ENCODE peak calls at places on chromosomes 13 and 19, in four cellular contexts. P is GM12891, F is SK-N-SH, N is HepG2. E is an unnamed sample.

GRCh38 chr19:1229837-1230584 is 7.8 kb downstream of the CBARP start:
- DNase-seq in P (no peak), F (no peak), N (no peak), E (no peak)

GRCh38 chr13:108963846-108964600 is 334.6 kb downstream of the MYO16 start:
- DNase-seq in P (no peak), F (no peak), N (no peak), E (no peak)

GRCh38 chr19:38736413-38737280 is 7.6 kb downstream of the CAPN12 start:
- DNase-seq in P (peak), F (peak), N (no peak), E (peak)

GRCh38 chr19:32677657-32678056 is 2.0 kb downstream of the RGS9BP start:
- DNase-seq in P (no peak), F (no peak), N (no peak), E (no peak)

GRCh38 chr13:27403727-27404385 is 20.6 kb upstream of the GTF3A start:
- DNase-seq in P (no peak), F (no peak), N (peak), E (no peak)

GRCh38 chr19:10544242-10544752 is 593 bp downstream of the ATG4D start:
- DNase-seq in P (no peak), F (no peak), N (no peak), E (no peak)

GRCh38 chr19:54952591-54953344 is 5.4 kb upstream of the NLRP7 start:
- DNase-seq in P (no peak), F (no peak), N (no peak), E (no peak)

GRCh38 chr19:46859637-46860124 is 1.1 kb upstream of the ARHGAP35 start:
- DNase-seq in P (no peak), F (peak), N (peak), E (no peak)

GRCh38 chr13:48405865-48406264 is 7.0 kb downstream of the LPAR6 start:
- DNase-seq in P (no peak), F (no peak), N (no peak), E (no peak)

GRCh38 chr13:48233886-48234488 is 981 bp downstream of the ITM2B start:
- DNase-seq in P (no peak), F (no peak), N (no peak), E (no peak)

GRCh38 chr13:20170931-20171330 is 10.1 kb upstream of the GJA3 start:
- DNase-seq in P (no peak), F (no peak), N (no peak), E (no peak)

GRCh38 chr13:20168396-20168795 is 7.5 kb upstream of the GJA3 start:
- DNase-seq in P (no peak), F (no peak), N (no peak), E (no peak)

GRCh38 chr13:20174656-20175405 is 14.0 kb upstream of the GJA3 start:
- DNase-seq in P (peak), F (no peak), N (peak), E (peak)

GRCh38 chr13:20173121-20173746 is 12.4 kb upstream of the GJA3 start:
- DNase-seq in P (no peak), F (no peak), N (no peak), E (no peak)

GRCh38 chr13:20171364-20171763 is 10.5 kb upstream of the GJA3 start:
- DNase-seq in P (no peak), F (no peak), N (no peak), E (no peak)
- TF ChIP-seq POLR2AphosphoS5 in P (no peak), F (no peak), N (no peak), E (no peak)

GRCh38 chr13:112888238-112889111 is 80.5 kb upstream of the MCF2L start:
- DNase-seq in P (no peak), F (no peak), N (no peak), E (no peak)

GRCh38 chr13:112891477-112892401 is 77.3 kb upstream of the MCF2L start:
- DNase-seq in P (no peak), F (no peak), N (no peak), E (no peak)

GRCh38 chr13:112889351-112890290 is 79.4 kb upstream of the MCF2L start:
- DNase-seq in P (no peak), F (no peak), N (no peak), E (no peak)

GRCh38 chr13:112892759-112893569 is 76.0 kb upstream of the MCF2L start:
- DNase-seq in P (no peak), F (no peak), N (peak), E (no peak)

DNA sequence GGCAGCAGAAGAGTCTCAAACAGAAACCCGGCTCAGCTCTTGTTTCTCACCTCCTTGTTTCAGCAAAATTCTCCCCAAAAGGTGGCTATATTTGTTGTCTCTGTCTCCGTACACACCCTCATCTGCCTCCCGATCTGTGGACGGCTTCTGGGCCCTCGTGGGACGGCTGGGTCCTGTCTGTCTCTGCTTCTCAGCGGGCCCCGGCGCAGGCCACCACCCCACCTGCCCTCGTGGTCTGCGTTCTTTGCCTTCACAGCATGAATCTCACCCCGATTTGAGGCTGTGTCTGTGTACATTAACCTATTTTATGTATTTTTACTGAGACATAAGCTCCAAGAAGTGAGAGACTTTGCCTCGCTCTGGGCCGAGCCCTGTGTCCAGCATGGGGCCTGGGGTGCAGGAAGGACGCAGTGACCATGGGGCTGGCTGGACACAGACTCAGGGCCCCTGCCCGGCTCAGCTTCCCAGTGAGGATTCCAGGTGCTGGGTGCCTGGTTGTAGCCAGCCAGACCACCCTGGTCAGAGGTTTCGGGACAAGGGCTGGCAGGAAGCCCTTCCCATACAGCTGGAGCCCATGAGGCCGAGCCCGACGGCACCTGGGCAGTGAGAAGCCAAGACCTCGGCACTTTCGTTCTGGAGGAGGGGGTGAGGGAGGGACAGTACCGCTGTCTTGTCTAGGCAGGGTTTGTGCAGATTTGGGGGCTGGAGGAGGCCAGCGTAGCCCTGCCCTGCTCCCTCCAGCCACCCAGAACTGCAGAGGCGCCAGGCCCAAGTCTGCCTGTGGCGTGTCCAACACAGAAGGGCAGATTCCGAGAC is 78.5 kb upstream of the MCF2L start:
- DNase-seq in P (no peak), F (no peak), N (no peak), E (no peak)
- TF ChIP-seq TAF1 in P (no peak), F (no peak), N (no peak), E (no peak)

DNA sequence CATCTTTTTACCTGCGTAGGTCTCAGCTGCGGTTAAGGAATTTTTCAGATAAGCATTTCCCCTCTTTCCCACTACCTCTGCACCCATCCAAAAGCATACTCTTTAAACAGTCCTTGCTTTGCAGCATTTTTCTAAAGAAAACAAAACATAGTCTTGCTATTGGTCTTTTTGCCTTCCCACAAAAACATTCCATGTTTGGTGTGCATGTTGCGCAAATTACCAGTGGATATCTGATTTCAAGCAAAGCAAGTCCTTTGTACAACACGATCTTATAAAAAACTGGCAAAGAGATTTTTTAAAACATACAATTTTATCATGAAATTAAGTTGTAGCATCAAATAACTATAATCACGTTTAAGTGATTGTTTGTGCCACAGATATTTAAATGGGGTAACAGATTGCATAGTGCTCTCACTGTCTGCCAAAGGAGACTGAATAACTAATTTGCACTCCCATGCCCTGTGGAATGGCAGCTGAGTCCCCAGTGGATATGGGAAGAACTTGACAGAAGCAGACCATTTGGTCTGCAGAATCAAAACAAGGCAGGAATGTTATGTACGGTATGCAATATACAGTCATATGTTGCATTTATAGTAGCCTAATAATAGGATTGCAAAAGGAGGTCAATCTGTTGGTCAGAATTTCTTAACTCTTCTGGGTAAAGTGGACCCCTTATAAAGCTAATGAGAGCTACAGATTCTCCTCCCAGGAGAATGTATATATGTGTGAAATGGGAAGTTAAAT is 285.7 kb downstream of the TBC1D4 start:
- DNase-seq in P (no peak), F (no peak), N (no peak), E (no peak)
- TF ChIP-seq POLR2AphosphoS5 in P (no peak), F (no peak), N (no peak), E (no peak)

GRCh38 chr19:49533551-49534488 is 6.0 kb downstream of the RCN3 start:
- DNase-seq in P (peak), F (peak), N (no peak), E (peak)
- TF ChIP-seq TAF1 in P (no peak), F (no peak), N (no peak), E (no peak)

DNA sequence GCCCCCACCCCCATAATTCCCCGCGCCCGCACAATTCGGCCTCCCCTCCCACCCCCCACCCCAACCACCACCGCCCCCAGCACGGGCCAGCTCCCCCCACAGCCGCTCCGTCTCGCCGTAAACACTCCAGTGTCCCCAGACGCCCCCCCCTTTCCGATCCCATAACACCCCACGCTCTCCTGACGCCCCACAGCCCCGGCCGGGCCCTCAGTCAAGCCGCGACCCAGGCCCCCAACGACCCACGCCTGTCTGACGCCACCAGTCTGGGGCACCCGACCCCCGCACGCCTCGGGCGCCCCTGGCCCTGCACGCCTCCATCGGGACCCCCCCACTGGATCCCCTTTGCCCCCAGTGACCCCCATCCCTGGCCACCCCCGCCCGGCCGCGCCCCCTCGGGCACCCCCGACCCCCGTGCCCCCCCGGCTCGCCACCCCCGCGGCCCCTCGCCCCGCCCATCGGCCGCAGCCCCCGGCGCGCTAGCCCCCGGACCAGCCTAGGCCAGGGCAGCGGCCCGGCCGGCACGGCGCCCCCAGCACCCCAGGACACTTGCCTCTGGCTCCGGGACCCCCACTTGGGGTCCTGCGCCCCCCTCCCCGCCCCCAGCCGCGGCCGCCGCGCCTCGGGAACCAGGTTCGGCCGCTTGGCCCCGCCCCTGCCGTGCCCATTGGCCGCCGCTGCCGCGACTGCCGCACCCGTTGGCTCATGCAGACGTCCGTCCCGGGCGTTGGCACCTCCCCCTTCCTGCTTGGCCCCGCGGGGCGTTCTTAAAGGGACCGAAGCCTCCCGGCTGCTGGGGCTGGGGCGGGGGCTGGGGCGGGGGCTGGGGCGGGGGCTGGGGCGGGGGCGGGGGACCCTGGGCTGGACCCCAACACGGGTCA is at the start of gene FKBP8:
- DNase-seq in P (peak), F (peak), N (peak), E (peak)
- TF ChIP-seq POLR2AphosphoS5 in P (no peak), F (no peak), N (no peak), E (no peak)

GRCh38 chr19:35292986-35293732 is 1.2 kb downstream of the MAG start:
- DNase-seq in P (no peak), F (no peak), N (no peak), E (no peak)

GRCh38 chr19:35293733-35294309 is 1.9 kb downstream of the MAG start:
- DNase-seq in P (no peak), F (no peak), N (no peak), E (no peak)

GRCh38 chr19:35294859-35295258 is 2.9 kb downstream of the MAG start:
- DNase-seq in P (no peak), F (no peak), N (no peak), E (no peak)

GRCh38 chr19:35295453-35295791 is 3.5 kb downstream of the MAG start:
- DNase-seq in P (no peak), F (no peak), N (no peak), E (no peak)

GRCh38 chr19:35294328-35294727 is 2.4 kb downstream of the MAG start:
- DNase-seq in P (no peak), F (no peak), N (no peak), E (no peak)
- TF ChIP-seq TAF1 in P (no peak), F (no peak), N (no peak), E (no peak)

GRCh38 chr13:73765651-73766384 is 368.4 kb downstream of the KLF12 start:
- DNase-seq in P (no peak), F (peak), N (peak), E (no peak)
- TF ChIP-seq POLR2AphosphoS5 in P (no peak), F (no peak), N (no peak), E (no peak)

GRCh38 chr13:24270639-24271131 is 38.7 kb upstream of the C1QTNF9 start:
- DNase-seq in P (no peak), F (peak), N (peak), E (no peak)

GRCh38 chr13:24272452-24273161 is 36.8 kb upstream of the C1QTNF9 start:
- DNase-seq in P (no peak), F (peak), N (no peak), E (no peak)

GRCh38 chr13:24269803-24270202 is 39.6 kb upstream of the C1QTNF9 start:
- DNase-seq in P (no peak), F (no peak), N (no peak), E (no peak)

GRCh38 chr13:24271231-24271610 is 38.2 kb upstream of the C1QTNF9 start:
- DNase-seq in P (no peak), F (no peak), N (no peak), E (no peak)

GRCh38 chr13:24271611-24272451 is 37.5 kb upstream of the C1QTNF9 start:
- DNase-seq in P (no peak), F (peak), N (peak), E (peak)
- TF ChIP-seq TAF1 in P (peak), F (no peak), N (no peak), E (no peak)

GRCh38 chr19:17333611-17334413 is 843 bp downstream of the ANO8 start:
- DNase-seq in P (peak), F (no peak), N (no peak), E (peak)
- TF ChIP-seq POLR2AphosphoS5 in P (no peak), F (no peak), N (no peak), E (no peak)

E was measured in GM12892.